ENCODE peak calls at places on chromosomes 3 and 15, in five cellular contexts. One of them, this sample, is unnamed.

GRCh38 chr3:53975382-53975781 is 83.7 kb upstream of the SELENOK start:
- DNase-seq in spleen: no peak
- DNase-seq in lower leg skin: no peak
- DNase-seq in heart left ventricle: no peak
- DNase-seq in CD8-positive, alpha-beta T cell: no peak
- DNase-seq in this sample: no peak

GRCh38 chr3:25588441-25589103 is 76.1 kb downstream of the TOP2B start:
- DNase-seq in heart left ventricle: no peak
- DNase-seq in lower leg skin: no peak
- DNase-seq in CD8-positive, alpha-beta T cell: no peak
- DNase-seq in spleen: no peak
- DNase-seq in this sample: no peak

GRCh38 chr15:51341366-51342248 is at the start of gene GLDN:
- DNase-seq in heart left ventricle: peak
- DNase-seq in spleen: no peak
- DNase-seq in lower leg skin: peak
- DNase-seq in CD8-positive, alpha-beta T cell: no peak
- DNase-seq in this sample: peak

GRCh38 chr3:53169045-53169831 is 8.2 kb downstream of the PRKCD start:
- DNase-seq in spleen: no peak
- DNase-seq in lower leg skin: no peak
- DNase-seq in heart left ventricle: no peak
- DNase-seq in CD8-positive, alpha-beta T cell: no peak
- DNase-seq in this sample: peak

GRCh38 chr3:171469376-171469775 is 9.2 kb upstream of the TNIK start:
- DNase-seq in lower leg skin: no peak
- DNase-seq in CD8-positive, alpha-beta T cell: no peak
- DNase-seq in heart left ventricle: no peak
- DNase-seq in spleen: no peak
- DNase-seq in this sample: no peak

GRCh38 chr15:93028632-93029612 is 60.1 kb downstream of the RGMA start:
- DNase-seq in CD8-positive, alpha-beta T cell: no peak
- DNase-seq in lower leg skin: peak
- DNase-seq in spleen: peak
- DNase-seq in heart left ventricle: peak
- DNase-seq in this sample: no peak

GRCh38 chr15:48408337-48408736 is 77.1 kb downstream of the DUT start:
- DNase-seq in lower leg skin: no peak
- DNase-seq in CD8-positive, alpha-beta T cell: no peak
- DNase-seq in spleen: no peak
- DNase-seq in heart left ventricle: no peak
- DNase-seq in this sample: no peak

GRCh38 chr15:82771789-82772607 is 33.9 kb downstream of the FSD2 start:
- DNase-seq in lower leg skin: no peak
- DNase-seq in spleen: no peak
- DNase-seq in CD8-positive, alpha-beta T cell: no peak
- DNase-seq in heart left ventricle: no peak
- DNase-seq in this sample: no peak

GRCh38 chr3:21672303-21672702 is 78.7 kb downstream of the ZNF385D start:
- DNase-seq in spleen: no peak
- DNase-seq in CD8-positive, alpha-beta T cell: no peak
- DNase-seq in heart left ventricle: no peak
- DNase-seq in lower leg skin: no peak
- DNase-seq in this sample: no peak

DNA sequence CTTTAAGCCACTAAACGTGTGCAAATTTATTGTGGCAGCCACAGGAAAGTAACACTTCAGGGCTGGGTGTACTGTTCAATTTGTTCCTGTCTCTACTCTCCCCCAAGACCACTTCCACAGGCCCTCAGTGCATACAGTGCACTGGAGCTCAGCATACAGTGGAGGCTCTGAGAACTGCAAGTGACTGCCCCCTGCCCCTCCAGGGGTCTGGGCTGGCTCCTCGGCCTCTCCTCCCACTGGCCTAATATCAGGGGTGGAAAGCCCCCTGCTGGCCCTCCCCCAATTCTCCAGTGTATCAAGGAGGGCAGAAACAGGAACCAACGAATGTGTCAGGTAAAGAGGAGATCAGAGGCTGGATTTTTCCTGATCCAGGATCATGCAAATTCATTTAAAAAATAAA is 19.9 kb upstream of the HEG1 start:
- DNase-seq in heart left ventricle: no peak
- DNase-seq in lower leg skin: no peak
- DNase-seq in CD8-positive, alpha-beta T cell: no peak
- DNase-seq in spleen: no peak
- DNase-seq in this sample: peak
- TF ChIP-seq CTCF in heart left ventricle: no peak
- TF ChIP-seq CTCF in lower leg skin: no peak
- TF ChIP-seq CTCF in CD8-positive, alpha-beta T cell: no peak
- TF ChIP-seq CTCF in spleen: no peak
- TF ChIP-seq CTCF in this sample: no peak

DNA sequence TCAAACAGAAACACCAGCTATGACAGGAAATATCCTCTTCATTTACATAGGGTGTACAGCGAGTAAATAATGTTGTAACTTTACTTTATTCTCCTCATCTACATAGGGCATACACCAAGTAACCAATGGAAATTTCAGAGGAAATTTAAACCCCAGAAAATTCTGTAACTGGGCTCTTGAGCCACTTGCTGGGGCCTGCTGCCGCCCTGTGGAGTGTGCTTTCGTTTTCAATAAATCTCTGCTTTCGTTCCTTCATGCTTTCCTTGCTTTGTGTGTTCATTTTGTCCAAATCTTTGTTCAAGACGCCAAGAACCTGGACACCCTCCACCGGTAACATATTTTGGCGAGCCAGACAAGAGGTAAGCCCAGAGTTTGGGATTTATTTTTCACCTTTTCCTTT is 990.4 kb upstream of the CADM2 start:
- DNase-seq in CD8-positive, alpha-beta T cell: no peak
- DNase-seq in heart left ventricle: no peak
- DNase-seq in spleen: no peak
- DNase-seq in lower leg skin: no peak
- DNase-seq in this sample: no peak
- TF ChIP-seq CTCF in CD8-positive, alpha-beta T cell: no peak
- TF ChIP-seq CTCF in heart left ventricle: no peak
- TF ChIP-seq CTCF in spleen: no peak
- TF ChIP-seq CTCF in lower leg skin: no peak
- TF ChIP-seq CTCF in this sample: peak

DNA sequence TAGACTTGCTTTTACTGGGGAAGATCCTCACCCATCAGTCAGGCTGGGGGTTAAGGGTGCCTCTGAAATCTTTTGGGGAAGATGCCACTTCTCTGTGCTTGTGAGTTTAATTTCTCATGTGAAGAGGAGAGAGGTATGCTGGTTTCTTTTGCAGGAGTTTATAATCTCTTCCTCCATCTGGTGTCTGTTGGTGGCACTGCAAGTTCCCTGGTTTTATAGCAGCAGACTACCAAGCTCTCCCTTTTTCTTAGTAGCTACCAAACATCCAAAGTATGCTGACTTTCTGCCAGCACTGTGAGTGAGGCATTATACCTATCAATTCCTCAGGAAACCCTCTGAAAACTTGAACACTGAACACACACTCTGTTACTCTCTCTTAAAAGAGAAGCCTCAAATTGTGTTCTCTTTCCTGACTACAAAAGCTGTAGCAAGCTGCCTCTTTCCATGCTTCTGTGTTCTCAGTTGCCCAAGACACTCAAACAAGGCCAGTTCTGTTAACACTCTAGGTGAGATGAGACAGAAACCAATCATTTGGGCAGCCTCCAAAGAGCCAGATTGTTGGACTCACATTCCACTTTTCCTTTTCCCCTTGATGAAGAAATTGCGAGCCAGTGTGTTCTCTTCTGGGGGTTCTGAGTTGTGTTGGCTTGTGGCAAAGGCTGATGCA is 299.5 kb downstream of the GAP43 start:
- DNase-seq in heart left ventricle: no peak
- DNase-seq in spleen: no peak
- DNase-seq in CD8-positive, alpha-beta T cell: no peak
- DNase-seq in lower leg skin: no peak
- DNase-seq in this sample: no peak
- TF ChIP-seq CTCF in heart left ventricle: no peak
- TF ChIP-seq CTCF in spleen: no peak
- TF ChIP-seq CTCF in CD8-positive, alpha-beta T cell: no peak
- TF ChIP-seq CTCF in lower leg skin: no peak
- TF ChIP-seq CTCF in this sample: peak

GRCh38 chr3:94331831-94332230 is 269.0 kb downstream of the NSUN3 start:
- DNase-seq in spleen: no peak
- DNase-seq in lower leg skin: no peak
- DNase-seq in heart left ventricle: no peak
- DNase-seq in CD8-positive, alpha-beta T cell: no peak
- DNase-seq in this sample: no peak

GRCh38 chr3:94336076-94336741 is 273.3 kb downstream of the NSUN3 start:
- DNase-seq in CD8-positive, alpha-beta T cell: no peak
- DNase-seq in heart left ventricle: no peak
- DNase-seq in lower leg skin: no peak
- DNase-seq in spleen: no peak
- DNase-seq in this sample: peak
- TF ChIP-seq CTCF in CD8-positive, alpha-beta T cell: no peak
- TF ChIP-seq CTCF in heart left ventricle: peak
- TF ChIP-seq CTCF in lower leg skin: no peak
- TF ChIP-seq CTCF in spleen: no peak
- TF ChIP-seq CTCF in this sample: peak

DNA sequence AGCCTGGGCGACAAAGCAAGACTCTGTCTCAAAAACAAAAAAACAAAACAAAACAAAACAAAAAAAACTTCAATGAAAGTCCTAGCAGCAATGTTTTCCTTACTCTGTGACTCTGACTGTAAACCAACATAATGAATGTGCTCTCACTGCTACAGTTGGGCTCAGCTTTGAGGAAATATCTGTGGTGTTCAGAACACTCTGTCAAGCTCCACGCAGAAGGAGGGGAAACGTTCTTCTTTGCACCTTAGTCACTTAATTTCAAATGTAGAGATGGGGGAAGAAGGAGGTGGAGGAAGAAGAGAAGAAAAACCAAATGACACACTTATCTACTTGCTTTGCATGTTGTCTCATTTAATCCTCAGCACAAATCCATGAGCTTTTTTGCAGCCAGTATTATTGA is 107.1 kb upstream of the UBE3A start:
- DNase-seq in spleen: no peak
- DNase-seq in lower leg skin: no peak
- DNase-seq in heart left ventricle: no peak
- DNase-seq in CD8-positive, alpha-beta T cell: no peak
- DNase-seq in this sample: no peak
- TF ChIP-seq CTCF in spleen: no peak
- TF ChIP-seq CTCF in lower leg skin: no peak
- TF ChIP-seq CTCF in heart left ventricle: no peak
- TF ChIP-seq CTCF in CD8-positive, alpha-beta T cell: no peak
- TF ChIP-seq CTCF in this sample: no peak

DNA sequence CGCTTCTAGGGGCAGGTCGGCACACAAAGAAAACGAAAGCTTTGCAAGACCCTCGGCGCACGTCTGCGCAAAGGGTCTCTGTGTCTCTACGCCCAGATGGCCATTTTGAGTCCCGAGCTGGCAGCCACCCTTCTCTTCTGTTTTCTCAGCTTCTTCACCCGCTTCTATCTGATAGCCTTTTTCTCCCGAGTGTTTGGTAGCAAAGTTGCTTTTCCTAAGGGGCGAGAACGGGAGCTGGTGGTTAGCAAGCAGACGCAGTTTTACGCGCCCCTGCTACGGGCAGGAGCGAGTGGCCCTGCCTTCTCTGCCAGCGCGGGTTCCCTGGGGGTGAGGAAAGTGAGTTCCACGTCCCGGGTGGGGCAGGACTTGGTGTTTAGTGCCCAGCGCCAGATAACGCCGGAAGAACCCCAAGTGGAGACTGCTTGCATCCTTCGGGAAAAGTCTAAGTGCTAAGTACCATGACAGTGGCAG is 2.9 kb upstream of the MKRN2 start:
- DNase-seq in spleen: peak
- DNase-seq in heart left ventricle: no peak
- DNase-seq in lower leg skin: peak
- DNase-seq in CD8-positive, alpha-beta T cell: no peak
- DNase-seq in this sample: peak
- TF ChIP-seq CTCF in spleen: no peak
- TF ChIP-seq CTCF in heart left ventricle: no peak
- TF ChIP-seq CTCF in lower leg skin: no peak
- TF ChIP-seq CTCF in CD8-positive, alpha-beta T cell: no peak
- TF ChIP-seq CTCF in this sample: no peak

DNA sequence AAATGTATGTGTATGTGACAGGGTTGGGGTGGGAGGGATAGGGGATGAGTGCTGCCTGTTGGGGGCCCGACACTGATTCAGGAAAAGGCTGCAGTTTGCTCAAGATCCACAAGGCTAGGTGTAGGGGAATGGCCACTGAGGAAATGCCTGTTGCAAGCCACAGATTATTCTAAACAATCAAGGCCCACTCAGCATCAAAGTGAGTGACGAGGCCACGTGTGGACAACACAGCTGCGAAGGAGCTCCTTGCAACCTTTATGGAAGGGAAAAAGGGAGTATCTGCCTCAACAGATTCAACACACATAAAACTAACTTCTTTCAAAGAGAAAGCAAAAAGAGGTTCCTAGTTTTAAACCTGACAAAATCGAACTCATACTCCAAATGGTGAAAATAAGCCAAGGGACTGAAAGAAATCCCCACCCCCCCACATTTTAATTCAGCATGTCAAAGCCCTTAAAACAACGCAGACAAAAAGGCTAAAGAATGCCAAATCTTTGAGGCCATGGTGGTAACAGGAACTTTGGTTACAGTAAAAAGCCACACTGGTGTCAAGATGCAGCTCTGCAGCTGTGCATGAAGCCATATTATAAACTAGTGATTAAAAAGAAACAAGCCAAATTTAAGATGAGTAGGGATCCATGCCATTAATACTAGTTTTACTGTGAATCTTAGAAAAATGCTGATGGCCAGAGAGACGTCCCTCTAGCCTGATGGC is 3.6 kb downstream of the POLG start:
- DNase-seq in CD8-positive, alpha-beta T cell: no peak
- DNase-seq in lower leg skin: no peak
- DNase-seq in spleen: no peak
- DNase-seq in heart left ventricle: no peak
- DNase-seq in this sample: no peak
- TF ChIP-seq CTCF in CD8-positive, alpha-beta T cell: no peak
- TF ChIP-seq CTCF in lower leg skin: no peak
- TF ChIP-seq CTCF in spleen: no peak
- TF ChIP-seq CTCF in heart left ventricle: no peak
- TF ChIP-seq CTCF in this sample: no peak

DNA sequence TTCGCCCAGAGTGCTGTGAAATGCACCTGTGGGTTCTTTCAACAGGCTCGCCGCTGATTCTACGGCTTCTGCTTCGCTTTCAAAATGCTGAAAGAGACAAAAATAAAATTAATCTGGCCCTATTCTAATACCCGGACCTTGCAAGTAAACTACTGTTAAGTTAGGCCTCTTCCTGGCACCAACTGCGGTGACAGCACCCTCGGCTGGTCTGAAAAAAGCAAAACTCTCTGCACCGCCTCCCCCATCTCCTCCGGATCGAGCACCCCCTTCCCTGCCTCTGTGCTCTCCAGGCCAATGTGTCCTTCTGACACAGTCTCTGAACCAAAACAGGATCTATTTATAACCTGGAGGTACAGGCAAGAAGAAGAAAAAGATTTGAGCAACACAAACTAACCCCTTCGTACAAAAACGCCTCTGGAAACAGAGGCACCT is 1.1 kb downstream of the ATOSA start:
- DNase-seq in spleen: peak
- DNase-seq in CD8-positive, alpha-beta T cell: peak
- DNase-seq in heart left ventricle: peak
- DNase-seq in lower leg skin: peak
- DNase-seq in this sample: peak
- TF ChIP-seq CTCF in spleen: no peak
- TF ChIP-seq CTCF in CD8-positive, alpha-beta T cell: no peak
- TF ChIP-seq CTCF in heart left ventricle: no peak
- TF ChIP-seq CTCF in lower leg skin: no peak
- TF ChIP-seq CTCF in this sample: peak

GRCh38 chr3:46007280-46007679 is 11.7 kb upstream of the FYCO1 start:
- DNase-seq in spleen: no peak
- DNase-seq in heart left ventricle: no peak
- DNase-seq in lower leg skin: no peak
- DNase-seq in CD8-positive, alpha-beta T cell: no peak
- DNase-seq in this sample: no peak
- TF ChIP-seq CTCF in spleen: no peak
- TF ChIP-seq CTCF in heart left ventricle: no peak
- TF ChIP-seq CTCF in lower leg skin: no peak
- TF ChIP-seq CTCF in CD8-positive, alpha-beta T cell: no peak
- TF ChIP-seq CTCF in this sample: no peak